ENCODE peak calls at places on chromosomes 6 and 20, in four cellular contexts. X is A673; K is CD4-positive, alpha-beta T cell; W is hippocampal formation. Q is an unnamed sample.

GRCh38 chr20:2873010-2873746 is at the start of gene PTPRA:
- DNase-seq in K (peak), X (peak), W (peak), Q (peak)

GRCh38 chr6:157530126-157530525 is 149.1 kb downstream of the ZDHHC14 start:
- DNase-seq in W (no peak), K (no peak), X (no peak), Q (peak)

GRCh38 chr6:90463359-90463758 is 123.5 kb downstream of the MAP3K7 start:
- DNase-seq in X (no peak), W (no peak), K (peak), Q (no peak)

GRCh38 chr6:159595173-159595572 is 97.9 kb downstream of the SOD2 start:
- DNase-seq in K (no peak), X (no peak), W (no peak), Q (no peak)

GRCh38 chr20:32574296-32575226 is 10.6 kb downstream of the NOL4L start:
- DNase-seq in K (no peak), W (no peak), X (peak), Q (peak)

GRCh38 chr6:167532410-167533294 is 207.8 kb downstream of the TTLL2 start:
- DNase-seq in K (no peak), W (no peak), X (peak), Q (peak)

GRCh38 chr6:113856011-113856551 is 1.1 kb upstream of the MARCKS start:
- DNase-seq in K (no peak), W (peak), X (peak), Q (peak)

GRCh38 chr6:125748534-125749111 is 809 bp upstream of the HEY2 start:
- DNase-seq in X (peak), W (no peak), K (no peak), Q (peak)

GRCh38 chr6:33583591-33584155 is 3.6 kb upstream of the BAK1 start:
- DNase-seq in K (no peak), W (no peak), X (peak), Q (peak)

GRCh38 chr6:149271348-149272340 is 45.9 kb upstream of the TAB2 start:
- DNase-seq in X (no peak), W (no peak), K (peak), Q (no peak)

GRCh38 chr6:108330806-108331205 is 36.0 kb downstream of the AFG1L start:
- DNase-seq in K (no peak), X (no peak), W (no peak), Q (no peak)

GRCh38 chr20:25308671-25309394 is 60.9 kb downstream of the PYGB start:
- DNase-seq in W (no peak), K (no peak), X (no peak), Q (peak)

GRCh38 chr6:3518356-3518841 is 61.5 kb upstream of the SLC22A23 start:
- DNase-seq in K (no peak), W (no peak), X (no peak), Q (peak)

GRCh38 chr20:64106435-64106961 is 867 bp downstream of the NPBWR2 start:
- DNase-seq in K (no peak), X (no peak), W (no peak), Q (no peak)

GRCh38 chr6:33748851-33749250 is 2.1 kb upstream of the IP6K3 start:
- DNase-seq in K (no peak), X (no peak), W (no peak), Q (peak)

GRCh38 chr20:43994486-43995100 is 79.9 kb downstream of the TOX2 start:
- DNase-seq in K (no peak), W (no peak), X (no peak), Q (no peak)

GRCh38 chr20:49562341-49563014 is 5.5 kb downstream of the PTGIS start:
- DNase-seq in K (no peak), X (no peak), W (no peak), Q (no peak)

Q was measured in NCI-H69.